ENCODE peak calls at places on chromosome 4, in eight cellular contexts. T, V, L, I, S, F, D and K are unnamed samples.

GRCh38 chr4:176102414-176102813 is 36.8 kb downstream of the WDR17 start:
- DNase-seq in T (no peak), V (no peak), L (no peak), I (no peak), S (no peak), F (no peak), D (no peak), K (no peak)

GRCh38 chr4:111519683-111520082 is 625.6 kb upstream of the FAM241A start:
- DNase-seq in T (no peak), V (no peak), L (no peak), I (no peak), S (no peak), F (no peak), D (no peak), K (no peak)

GRCh38 chr4:162164881-162165528 is 1.2 kb upstream of the FSTL5 start:
- DNase-seq in T (no peak), V (no peak), L (no peak), I (no peak), S (no peak), F (no peak), D (no peak), K (no peak)

GRCh38 chr4:101169044-101170014 is 178.0 kb downstream of the PPP3CA start:
- DNase-seq in T (no peak), V (peak), L (no peak), I (peak), S (peak), F (peak), D (peak), K (peak)

GRCh38 chr4:1638272-1638598 is 45.9 kb downstream of the FAM53A start:
- DNase-seq in T (no peak), V (no peak), L (no peak), I (no peak), S (no peak), F (no peak), D (no peak), K (no peak)

GRCh38 chr4:10831727-10832408 is 147.3 kb upstream of the CLNK start:
- DNase-seq in T (no peak), V (no peak), L (no peak), I (no peak), S (no peak), F (no peak), D (no peak), K (no peak)

GRCh38 chr4:164956766-164957643 is 20.5 kb downstream of the TRIM61 start:
- DNase-seq in T (peak), V (peak), L (peak), I (peak), S (peak), F (peak), D (peak), K (peak)

GRCh38 chr4:80216100-80216761 is 18.9 kb downstream of the PRDM8 start:
- DNase-seq in T (no peak), V (no peak), L (no peak), I (no peak), S (no peak), F (no peak), D (no peak), K (no peak)

GRCh38 chr4:150581611-150582010 is 340 bp upstream of the MAB21L2 start:
- DNase-seq in T (no peak), V (no peak), L (no peak), I (no peak), S (peak), F (no peak), D (no peak), K (no peak)

GRCh38 chr4:63123441-63123840 is 1285.8 kb downstream of the TECRL start:
- DNase-seq in T (no peak), V (no peak), L (no peak), I (no peak), S (no peak), F (no peak), D (peak), K (no peak)

GRCh38 chr4:157907224-157907623 is 265.6 kb downstream of the GASK1B start:
- DNase-seq in T (no peak), V (no peak), L (no peak), I (no peak), S (no peak), F (no peak), D (no peak), K (no peak)

GRCh38 chr4:119728692-119729593 is 100.3 kb upstream of the PDE5A start:
- DNase-seq in T (no peak), V (no peak), L (no peak), I (no peak), S (peak), F (no peak), D (no peak), K (no peak)

GRCh38 chr4:56650259-56651070 is 30.6 kb downstream of the HOPX start:
- DNase-seq in T (no peak), V (no peak), L (no peak), I (no peak), S (no peak), F (no peak), D (no peak), K (no peak)

GRCh38 chr4:81592698-81593097 is 121.0 kb upstream of the RASGEF1B start:
- DNase-seq in T (no peak), V (no peak), L (no peak), I (no peak), S (no peak), F (no peak), D (no peak), K (no peak)

GRCh38 chr4:85725727-85726170 is 250.8 kb downstream of the ARHGAP24 start:
- DNase-seq in T (no peak), V (peak), L (no peak), I (peak), S (no peak), F (peak), D (no peak), K (no peak)

GRCh38 chr4:16582036-16582435 is 316.4 kb downstream of the LDB2 start:
- DNase-seq in T (no peak), V (no peak), L (no peak), I (no peak), S (no peak), F (no peak), D (no peak), K (no peak)

GRCh38 chr4:5749568-5749967 is 38.6 kb downstream of the EVC start:
- DNase-seq in T (no peak), V (no peak), L (no peak), I (no peak), S (no peak), F (no peak), D (no peak), K (no peak)

GRCh38 chr4:150782921-150783320 is 201.0 kb downstream of the MAB21L2 start:
- DNase-seq in T (no peak), V (no peak), L (no peak), I (no peak), S (peak), F (no peak), D (no peak), K (peak)

GRCh38 chr4:133865606-133866327 is 335.8 kb downstream of the PABPC4L start:
- DNase-seq in T (no peak), V (peak), L (peak), I (no peak), S (peak), F (no peak), D (peak), K (no peak)

GRCh38 chr4:181690498-181690897 is 552.7 kb upstream of the TENM3 start:
- DNase-seq in T (no peak), V (no peak), L (no peak), I (no peak), S (no peak), F (no peak), D (no peak), K (no peak)

GRCh38 chr4:47990145-47990544 is 26.3 kb downstream of the CNGA1 start:
- DNase-seq in T (no peak), V (no peak), L (no peak), I (no peak), S (no peak), F (no peak), D (no peak), K (no peak)

GRCh38 chr4:118012142-118012541 is 22.1 kb upstream of the NDST3 start:
- DNase-seq in T (no peak), V (no peak), L (no peak), I (no peak), S (peak), F (no peak), D (no peak), K (peak)

GRCh38 chr4:62640296-62640695 is 1440.2 kb downstream of the ADGRL3 start:
- DNase-seq in T (no peak), V (no peak), L (no peak), I (no peak), S (no peak), F (no peak), D (no peak), K (no peak)

GRCh38 chr4:74267998-74268606 is 40.2 kb upstream of the EPGN start:
- DNase-seq in T (no peak), V (peak), L (peak), I (no peak), S (peak), F (no peak), D (no peak), K (no peak)

GRCh38 chr4:24783506-24783905 is 11.9 kb upstream of the SOD3 start:
- DNase-seq in T (no peak), V (no peak), L (no peak), I (no peak), S (no peak), F (no peak), D (no peak), K (no peak)

GRCh38 chr4:182806259-182807252 is 110.6 kb downstream of the DCTD start:
- DNase-seq in T (peak), V (peak), L (peak), I (peak), S (peak), F (peak), D (peak), K (peak)

GRCh38 chr4:74189331-74190043 is 31.6 kb downstream of the MTHFD2L start:
- DNase-seq in T (no peak), V (no peak), L (no peak), I (no peak), S (peak), F (no peak), D (peak), K (peak)

GRCh38 chr4:145736241-145736831 is 56.4 kb downstream of the C4orf51 start:
- DNase-seq in T (no peak), V (peak), L (no peak), I (peak), S (no peak), F (peak), D (peak), K (no peak)

GRCh38 chr4:35918491-35918977 is 325.8 kb downstream of the ARAP2 start:
- DNase-seq in T (no peak), V (no peak), L (no peak), I (no peak), S (no peak), F (no peak), D (no peak), K (no peak)

GRCh38 chr4:48162162-48162561 is 28.1 kb upstream of the TXK start:
- DNase-seq in T (no peak), V (peak), L (no peak), I (no peak), S (peak), F (no peak), D (peak), K (no peak)

GRCh38 chr4:167020410-167020809 is 213.9 kb downstream of the SPOCK3 start:
- DNase-seq in T (no peak), V (no peak), L (no peak), I (no peak), S (no peak), F (no peak), D (peak), K (peak)

GRCh38 chr4:55018978-55019377 is 106.4 kb downstream of the KDR start:
- DNase-seq in T (no peak), V (no peak), L (no peak), I (no peak), S (no peak), F (no peak), D (no peak), K (no peak)

GRCh38 chr4:47786958-47787370 is 50.9 kb downstream of the CORIN start:
- DNase-seq in T (peak), V (no peak), L (no peak), I (no peak), S (no peak), F (no peak), D (no peak), K (no peak)

GRCh38 chr4:41939016-41939623 is 3.9 kb downstream of the TMEM33 start:
- DNase-seq in T (no peak), V (no peak), L (no peak), I (no peak), S (peak), F (peak), D (no peak), K (peak)

DNA sequence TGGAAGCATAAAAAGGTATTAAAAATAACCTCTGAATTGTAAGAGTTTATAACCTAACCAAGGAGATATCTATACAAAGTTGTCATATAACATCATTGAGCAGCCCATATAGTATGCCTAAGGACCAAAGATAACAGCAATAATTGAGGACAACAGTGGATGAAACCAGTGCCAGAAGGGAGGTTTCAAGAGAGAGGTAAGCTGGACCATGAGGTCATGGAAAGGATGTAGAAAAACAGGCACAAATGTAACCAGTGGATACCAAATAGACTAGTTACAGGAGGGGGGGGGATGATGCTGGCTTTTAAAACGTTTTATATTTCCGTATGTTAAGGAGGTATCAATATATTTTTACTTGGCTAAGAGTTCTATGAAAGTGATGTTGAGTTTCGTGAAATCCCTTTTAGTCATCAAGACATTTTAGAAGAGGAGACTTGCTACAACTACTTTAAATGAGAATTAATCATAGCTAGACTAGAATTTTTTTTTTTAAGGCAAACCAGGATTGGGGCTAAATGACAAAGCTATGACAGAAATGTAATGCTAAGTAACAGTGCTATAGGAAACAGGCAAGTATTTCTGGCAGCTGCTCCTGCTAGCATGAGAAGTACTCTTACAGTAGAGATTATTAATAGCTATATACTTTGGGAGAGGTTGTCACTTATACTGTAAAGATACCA is 161.1 kb downstream of the FBXW7 start:
- DNase-seq in T (no peak), V (no peak), L (no peak), I (no peak), S (peak), F (no peak), D (no peak), K (no peak)
- TF ChIP-seq POLR2A in T (no peak), V (no peak), L (no peak), I (no peak), S (no peak), F (no peak), D (no peak), K (no peak)

GRCh38 chr4:184689681-184690080 is 40.1 kb downstream of the PRIMPOL start:
- DNase-seq in T (no peak), V (no peak), L (no peak), I (no peak), S (no peak), F (no peak), D (no peak), K (no peak)

GRCh38 chr4:184693056-184693455 is 40.8 kb downstream of the CENPU start:
- DNase-seq in T (no peak), V (no peak), L (no peak), I (no peak), S (peak), F (no peak), D (no peak), K (no peak)

GRCh38 chr4:184684491-184685189 is 35.1 kb downstream of the PRIMPOL start:
- DNase-seq in T (no peak), V (no peak), L (no peak), I (no peak), S (peak), F (no peak), D (no peak), K (peak)

GRCh38 chr4:184688447-184688846 is 38.9 kb downstream of the PRIMPOL start:
- DNase-seq in T (no peak), V (no peak), L (peak), I (no peak), S (peak), F (no peak), D (peak), K (no peak)
- TF ChIP-seq POLR2A in T (no peak), V (no peak), L (no peak), I (no peak), S (no peak), F (no peak), D (no peak), K (no peak)

GRCh38 chr4:38673109-38673978 is 9.3 kb downstream of the KLF3 start:
- DNase-seq in T (no peak), V (peak), L (no peak), I (peak), S (no peak), F (peak), D (peak), K (peak)
- TF ChIP-seq POLR2A in T (no peak), V (no peak), L (no peak), I (peak), S (no peak), F (no peak), D (no peak), K (peak)

GRCh38 chr4:2963185-2964076 is at the start of the genes GRK4 and NOP14:
- DNase-seq in T (peak), V (peak), L (peak), I (peak), S (peak), F (peak), D (peak), K (peak)
- TF ChIP-seq POLR2A in T (peak), V (peak), L (peak), I (peak), S (peak), F (peak), D (peak), K (peak)

DNA sequence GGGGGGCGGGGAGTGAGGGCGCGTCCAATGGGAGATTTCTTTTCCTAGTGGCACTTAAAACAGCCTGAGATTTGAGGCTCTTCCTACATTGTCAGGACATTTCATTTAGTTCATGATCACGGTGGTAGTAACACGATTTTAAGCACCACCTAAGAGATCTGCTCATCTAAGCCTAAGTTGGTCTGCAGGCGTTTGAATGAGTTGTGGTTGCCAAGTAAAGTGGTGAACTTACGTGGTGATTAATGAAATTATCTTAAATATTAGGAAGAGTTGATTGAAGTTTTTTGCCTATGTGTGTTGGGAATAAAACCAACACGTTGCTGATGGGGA is 1.1 kb downstream of the HTT start:
- DNase-seq in T (no peak), V (no peak), L (no peak), I (no peak), S (no peak), F (no peak), D (no peak), K (no peak)
- TF ChIP-seq POLR2A in T (peak), V (no peak), L (no peak), I (no peak), S (no peak), F (no peak), D (no peak), K (no peak)

GRCh38 chr4:98932539-98932938 is 3.6 kb upstream of the EIF4E start:
- DNase-seq in T (no peak), V (no peak), L (no peak), I (no peak), S (peak), F (no peak), D (no peak), K (no peak)

GRCh38 chr4:98928505-98929340 is at the start of gene EIF4E:
- DNase-seq in T (peak), V (peak), L (peak), I (peak), S (peak), F (peak), D (peak), K (peak)

GRCh38 chr4:98930311-98930865 is 1.5 kb upstream of the EIF4E start:
- DNase-seq in T (no peak), V (no peak), L (no peak), I (no peak), S (no peak), F (no peak), D (no peak), K (no peak)

GRCh38 chr4:98928131-98928504 is 815 bp downstream of the EIF4E start:
- DNase-seq in T (peak), V (peak), L (peak), I (peak), S (peak), F (peak), D (peak), K (peak)

GRCh38 chr4:98929341-98930267 is 671 bp upstream of the EIF4E start:
- DNase-seq in T (peak), V (peak), L (peak), I (peak), S (peak), F (peak), D (peak), K (peak)
- TF ChIP-seq POLR2A in T (peak), V (peak), L (peak), I (peak), S (peak), F (peak), D (peak), K (peak)

GRCh38 chr4:94635172-94635571 is 122.6 kb upstream of the BMPR1B start:
- DNase-seq in T (no peak), V (no peak), L (no peak), I (no peak), S (peak), F (no peak), D (no peak), K (no peak)
- TF ChIP-seq POLR2A in T (no peak), V (no peak), L (no peak), I (no peak), S (no peak), F (no peak), D (no peak), K (no peak)

GRCh38 chr4:185811509-185812364 is at the start of gene SORBS2:
- DNase-seq in T (peak), V (peak), L (no peak), I (peak), S (peak), F (peak), D (no peak), K (no peak)
- TF ChIP-seq POLR2A in T (peak), V (no peak), L (no peak), I (peak), S (no peak), F (peak), D (no peak), K (no peak)